ENCODE peak calls at places on chromosomes 7 and 10, in seven cellular contexts. One of them, this sample, is unnamed.

GRCh38 chr10:24494777-24495176 is 228.9 kb downstream of the ARHGAP21 start:
- DNase-seq in AG04450: no peak
- DNase-seq in C1 segment of cervical spinal cord: no peak
- DNase-seq in omental fat pad: no peak
- DNase-seq in hypothalamus: no peak
- DNase-seq in HTR-8/SVneo: no peak
- DNase-seq in A172: no peak
- DNase-seq in this sample: no peak

GRCh38 chr7:156558198-156558597 is 82.4 kb upstream of the RNF32 start:
- DNase-seq in AG04450: peak; percentile 13
- DNase-seq in C1 segment of cervical spinal cord: no peak
- DNase-seq in omental fat pad: no peak
- DNase-seq in hypothalamus: no peak
- DNase-seq in HTR-8/SVneo: no peak
- DNase-seq in A172: peak; percentile 46
- DNase-seq in this sample: no peak

GRCh38 chr10:24920907-24921881 is 31.2 kb downstream of the PRTFDC1 start:
- DNase-seq in AG04450: peak; percentile 85
- DNase-seq in C1 segment of cervical spinal cord: peak; percentile 62
- DNase-seq in omental fat pad: peak; percentile 40
- DNase-seq in hypothalamus: peak; percentile 76
- DNase-seq in HTR-8/SVneo: peak; percentile 74
- DNase-seq in A172: peak; percentile 93
- DNase-seq in this sample: no peak

GRCh38 chr7:18408461-18408860 is 87.1 kb upstream of the HDAC9 start:
- DNase-seq in AG04450: no peak
- DNase-seq in C1 segment of cervical spinal cord: no peak
- DNase-seq in omental fat pad: no peak
- DNase-seq in hypothalamus: no peak
- DNase-seq in HTR-8/SVneo: peak; percentile 12
- DNase-seq in A172: peak; percentile 79
- DNase-seq in this sample: no peak

GRCh38 chr10:71222541-71223364 is 10.4 kb downstream of the UNC5B start:
- DNase-seq in AG04450: no peak
- DNase-seq in C1 segment of cervical spinal cord: no peak
- DNase-seq in omental fat pad: no peak
- DNase-seq in hypothalamus: no peak
- DNase-seq in HTR-8/SVneo: no peak
- DNase-seq in A172: no peak
- DNase-seq in this sample: no peak

GRCh38 chr10:105241254-105241653 is 600.2 kb downstream of the SORCS3 start:
- DNase-seq in AG04450: no peak
- DNase-seq in C1 segment of cervical spinal cord: no peak
- DNase-seq in omental fat pad: no peak
- DNase-seq in hypothalamus: no peak
- DNase-seq in HTR-8/SVneo: no peak
- DNase-seq in A172: no peak
- DNase-seq in this sample: no peak

GRCh38 chr7:157926107-157926506 is 589.3 kb downstream of the DNAJB6 start:
- DNase-seq in AG04450: no peak
- DNase-seq in C1 segment of cervical spinal cord: no peak
- DNase-seq in omental fat pad: no peak
- DNase-seq in hypothalamus: no peak
- DNase-seq in HTR-8/SVneo: no peak
- DNase-seq in A172: no peak
- DNase-seq in this sample: no peak

GRCh38 chr7:909358-910329 is 33.3 kb downstream of the GET4 start:
- DNase-seq in AG04450: no peak
- DNase-seq in C1 segment of cervical spinal cord: peak; percentile 55
- DNase-seq in omental fat pad: no peak
- DNase-seq in hypothalamus: peak; percentile 34
- DNase-seq in HTR-8/SVneo: peak; percentile 72
- DNase-seq in A172: no peak
- DNase-seq in this sample: no peak

GRCh38 chr7:20783716-20784310 is 2.9 kb downstream of the SP8 start:
- DNase-seq in AG04450: no peak
- DNase-seq in C1 segment of cervical spinal cord: no peak
- DNase-seq in omental fat pad: no peak
- DNase-seq in hypothalamus: no peak
- DNase-seq in HTR-8/SVneo: no peak
- DNase-seq in A172: no peak
- DNase-seq in this sample: no peak

GRCh38 chr10:13792011-13792410 is 205.2 kb downstream of the PRPF18 start:
- DNase-seq in AG04450: no peak
- DNase-seq in C1 segment of cervical spinal cord: no peak
- DNase-seq in omental fat pad: no peak
- DNase-seq in hypothalamus: peak; percentile 13
- DNase-seq in HTR-8/SVneo: no peak
- DNase-seq in A172: no peak
- DNase-seq in this sample: no peak

GRCh38 chr10:83012866-83013265 is 1126.4 kb upstream of the GHITM start:
- DNase-seq in AG04450: no peak
- DNase-seq in C1 segment of cervical spinal cord: no peak
- DNase-seq in omental fat pad: no peak
- DNase-seq in hypothalamus: no peak
- DNase-seq in HTR-8/SVneo: peak; percentile 26
- DNase-seq in A172: peak; percentile 42
- DNase-seq in this sample: no peak

GRCh38 chr7:12412407-12412806 is 8.7 kb upstream of the VWDE start:
- DNase-seq in AG04450: no peak
- DNase-seq in C1 segment of cervical spinal cord: no peak
- DNase-seq in omental fat pad: no peak
- DNase-seq in hypothalamus: no peak
- DNase-seq in HTR-8/SVneo: no peak
- DNase-seq in A172: no peak
- DNase-seq in this sample: no peak

GRCh38 chr10:92114201-92114600 is 176.7 kb downstream of the CPEB3 start:
- DNase-seq in AG04450: no peak
- DNase-seq in C1 segment of cervical spinal cord: no peak
- DNase-seq in omental fat pad: no peak
- DNase-seq in hypothalamus: no peak
- DNase-seq in HTR-8/SVneo: no peak
- DNase-seq in A172: no peak
- DNase-seq in this sample: peak; percentile 77

GRCh38 chr7:11327633-11328032 is 354.0 kb downstream of the PHF14 start:
- DNase-seq in AG04450: no peak
- DNase-seq in C1 segment of cervical spinal cord: no peak
- DNase-seq in omental fat pad: no peak
- DNase-seq in hypothalamus: no peak
- DNase-seq in HTR-8/SVneo: no peak
- DNase-seq in A172: no peak
- DNase-seq in this sample: no peak

GRCh38 chr7:106346678-106347217 is 62.0 kb upstream of the NAMPT start:
- DNase-seq in AG04450: peak; percentile 63
- DNase-seq in C1 segment of cervical spinal cord: no peak
- DNase-seq in omental fat pad: no peak
- DNase-seq in hypothalamus: no peak
- DNase-seq in HTR-8/SVneo: peak; percentile 51
- DNase-seq in A172: peak; percentile 96
- DNase-seq in this sample: no peak

GRCh38 chr7:128259131-128260056 is 18.3 kb downstream of the LEP start:
- DNase-seq in AG04450: no peak
- DNase-seq in C1 segment of cervical spinal cord: no peak
- DNase-seq in omental fat pad: no peak
- DNase-seq in hypothalamus: no peak
- DNase-seq in HTR-8/SVneo: no peak
- DNase-seq in A172: no peak
- DNase-seq in this sample: no peak

This sample was measured in HepG2.